ENCODE peak calls at places on chromosomes 13 and 19, in six cellular contexts. Z is GM12878, X is HCT116, L is K562, D is H1, P is HepG2. G is an unnamed sample.

GRCh38 chr13:46315491-46316075 is 71.5 kb downstream of the RUBCNL start:
- DNase-seq in P (no peak), D (no peak), L (no peak), X (no peak), Z (no peak), G (no peak)

GRCh38 chr19:46404039-46404883 is 9.1 kb downstream of the CCDC8 start:
- DNase-seq in L (peak; percentile 58), P (peak; percentile 69), Z (no peak), X (no peak), D (no peak), G (no peak)

GRCh38 chr19:6212403-6213265 is 67.1 kb downstream of the MLLT1 start:
- DNase-seq in P (no peak), Z (no peak), X (no peak), L (no peak), D (no peak), G (no peak)

GRCh38 chr19:35266904-35267817 is 1.6 kb upstream of the USF2 start:
- DNase-seq in Z (no peak), P (no peak), L (peak; percentile 67), X (no peak), D (no peak), G (no peak)

GRCh38 chr19:48537541-48537940 is 14.4 kb upstream of the SULT2B1 start:
- DNase-seq in X (no peak), Z (no peak), P (no peak), L (no peak), D (no peak), G (no peak)

GRCh38 chr13:101346942-101347728 is 69.2 kb downstream of the NALCN start:
- DNase-seq in X (no peak), D (no peak), Z (no peak), P (no peak), L (no peak), G (no peak)

GRCh38 chr19:45640849-45641273 is 1.7 kb upstream of the EML2 start:
- DNase-seq in L (peak; percentile 43), D (no peak), P (peak; percentile 13), X (peak; percentile 77), Z (no peak), G (no peak)

GRCh38 chr19:43662487-43662886 is 7.5 kb downstream of the PLAUR start:
- DNase-seq in D (no peak), L (no peak), P (peak; percentile 41), Z (no peak), X (no peak), G (no peak)

GRCh38 chr13:110680852-110681251 is 25.1 kb downstream of the CARS2 start:
- DNase-seq in X (peak; percentile 10), P (peak; percentile 41), D (no peak), Z (no peak), L (peak; percentile 43), G (no peak)

GRCh38 chr13:83450586-83450985 is 431.7 kb downstream of the SLITRK1 start:
- DNase-seq in D (no peak), Z (no peak), P (no peak), X (no peak), L (no peak), G (no peak)

GRCh38 chr19:17797397-17798201 is 2.7 kb downstream of the B3GNT3 start:
- DNase-seq in Z (no peak), D (no peak), P (peak; percentile 95), X (peak; percentile 94), L (no peak), G (peak; percentile 68)

GRCh38 chr19:7970716-7971448 is 27.4 kb upstream of the TIMM44 start:
- DNase-seq in X (peak; percentile 8), D (peak; percentile 34), L (peak; percentile 64), P (peak; percentile 47), Z (no peak), G (no peak)

GRCh38 chr19:10593820-10594637 is 6.9 kb upstream of the AP1M2 start:
- DNase-seq in D (no peak), X (no peak), L (peak; percentile 8), P (no peak), Z (peak; percentile 72), G (no peak)

GRCh38 chr19:47507031-47507430 is 7.8 kb downstream of the NAPA start:
- DNase-seq in D (no peak), L (no peak), P (no peak), X (no peak), Z (no peak), G (no peak)

GRCh38 chr19:15115080-15115479 is 7.9 kb downstream of the SYDE1 start:
- DNase-seq in D (no peak), L (no peak), Z (no peak), P (no peak), X (no peak), G (no peak)

GRCh38 chr13:107518292-107518691 is 697.0 kb downstream of the LIG4 start:
- DNase-seq in D (no peak), P (no peak), X (no peak), L (no peak), Z (no peak), G (no peak)

GRCh38 chr13:97018029-97018819 is 23.9 kb upstream of the OXGR1 start:
- DNase-seq in D (no peak), P (peak; percentile 36), X (peak; percentile 52), Z (no peak), L (peak; percentile 28), G (peak; percentile 46)

GRCh38 chr19:39398297-39398864 is 7.2 kb downstream of the MED29 start:
- DNase-seq in L (no peak), X (peak; percentile 69), Z (no peak), D (no peak), P (peak; percentile 36), G (peak; percentile 94)

GRCh38 chr13:19862511-19863313 is 737 bp downstream of the ZMYM5 start:
- DNase-seq in Z (no peak), L (peak; percentile 32), D (no peak), X (no peak), P (no peak), G (no peak)

GRCh38 chr13:28299941-28300340 is 161.6 kb downstream of the PAN3 start:
- DNase-seq in L (no peak), P (no peak), Z (no peak), X (no peak), D (no peak), G (no peak)

GRCh38 chr19:47229674-47230121 is 1.3 kb downstream of the BBC3 start:
- DNase-seq in X (no peak), Z (no peak), L (no peak), D (no peak), P (no peak), G (no peak)

GRCh38 chr19:44196772-44197171 is 15.6 kb upstream of the ZNF227 start:
- DNase-seq in Z (no peak), L (no peak), P (no peak), X (no peak), D (no peak), G (no peak)

GRCh38 chr19:15680478-15680877 is 7.6 kb downstream of the CYP4F12 start:
- DNase-seq in L (no peak), D (no peak), Z (no peak), X (no peak), P (no peak), G (no peak)

GRCh38 chr13:48009298-48009697 is 8.2 kb upstream of the SUCLA2 start:
- DNase-seq in X (no peak), L (no peak), D (no peak), P (peak; percentile 44), Z (no peak), G (no peak)

GRCh38 chr13:41061914-41062837 is 867 bp downstream of the WBP4 start:
- DNase-seq in P (no peak), L (no peak), Z (no peak), D (no peak), X (peak; percentile 48), G (no peak)

GRCh38 chr13:24784319-24784718 is 20.4 kb downstream of the RNF17 start:
- DNase-seq in D (no peak), Z (no peak), X (no peak), P (no peak), L (no peak), G (no peak)

GRCh38 chr13:23600100-23600499 is 29.9 kb downstream of the TNFRSF19 start:
- DNase-seq in D (no peak), P (no peak), X (no peak), L (no peak), Z (no peak), G (no peak)

DNA sequence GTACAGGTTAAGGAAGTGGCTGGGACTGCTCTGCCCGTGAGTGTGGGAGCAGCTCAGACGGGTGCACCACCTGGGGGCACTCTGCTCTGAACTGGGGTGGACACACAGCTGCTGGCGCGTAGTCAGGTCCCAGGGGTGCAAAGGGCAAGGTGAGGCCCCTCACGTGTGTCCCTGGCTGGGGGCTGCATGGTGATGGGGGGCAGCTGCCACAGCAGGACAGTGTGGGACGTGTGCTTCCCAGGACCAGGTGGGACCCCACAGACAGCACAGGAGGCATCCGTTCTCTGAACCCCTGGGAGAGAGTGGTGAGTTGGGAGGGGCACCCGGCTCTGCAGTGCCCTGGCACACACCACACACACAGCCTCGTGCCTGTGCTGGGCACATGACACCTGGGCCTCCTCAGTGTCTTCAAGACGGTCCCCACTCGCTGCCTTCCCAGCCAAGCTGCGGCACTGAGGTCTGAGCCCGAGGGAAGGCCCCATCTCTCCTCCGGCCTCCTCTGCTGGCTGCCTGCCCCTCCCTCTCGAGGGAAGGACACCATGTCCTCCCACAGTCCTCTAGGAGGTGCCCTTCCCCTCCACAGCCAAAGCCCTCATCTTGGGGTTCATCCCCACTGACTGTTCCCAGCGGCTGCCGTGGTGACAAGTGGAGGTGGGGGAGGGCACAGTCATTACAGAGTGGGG is 24.7 kb downstream of the CILP2 start:
- DNase-seq in Z (no peak), L (peak; percentile 38), D (no peak), P (no peak), X (no peak), G (no peak)
- TF ChIP-seq CTCF in Z (peak; percentile 41), L (peak; percentile 57), D (peak; percentile 62), P (peak; percentile 63), X (no peak), G (no peak)

GRCh38 chr13:51760592-51760991 is 43.4 kb downstream of the DHRS12 start:
- DNase-seq in D (no peak), Z (no peak), X (no peak), L (no peak), P (no peak), G (no peak)
- TF ChIP-seq SIN3A in D (no peak), Z (no peak), X (no peak), L (no peak), P (no peak), G (no peak)

GRCh38 chr13:66859078-66859477 is 371.1 kb downstream of the PCDH9 start:
- DNase-seq in Z (no peak), X (no peak), P (no peak), L (no peak), D (no peak), G (no peak)
- TF ChIP-seq CTCF in Z (no peak), X (no peak), P (no peak), L (no peak), D (no peak), G (no peak)

DNA sequence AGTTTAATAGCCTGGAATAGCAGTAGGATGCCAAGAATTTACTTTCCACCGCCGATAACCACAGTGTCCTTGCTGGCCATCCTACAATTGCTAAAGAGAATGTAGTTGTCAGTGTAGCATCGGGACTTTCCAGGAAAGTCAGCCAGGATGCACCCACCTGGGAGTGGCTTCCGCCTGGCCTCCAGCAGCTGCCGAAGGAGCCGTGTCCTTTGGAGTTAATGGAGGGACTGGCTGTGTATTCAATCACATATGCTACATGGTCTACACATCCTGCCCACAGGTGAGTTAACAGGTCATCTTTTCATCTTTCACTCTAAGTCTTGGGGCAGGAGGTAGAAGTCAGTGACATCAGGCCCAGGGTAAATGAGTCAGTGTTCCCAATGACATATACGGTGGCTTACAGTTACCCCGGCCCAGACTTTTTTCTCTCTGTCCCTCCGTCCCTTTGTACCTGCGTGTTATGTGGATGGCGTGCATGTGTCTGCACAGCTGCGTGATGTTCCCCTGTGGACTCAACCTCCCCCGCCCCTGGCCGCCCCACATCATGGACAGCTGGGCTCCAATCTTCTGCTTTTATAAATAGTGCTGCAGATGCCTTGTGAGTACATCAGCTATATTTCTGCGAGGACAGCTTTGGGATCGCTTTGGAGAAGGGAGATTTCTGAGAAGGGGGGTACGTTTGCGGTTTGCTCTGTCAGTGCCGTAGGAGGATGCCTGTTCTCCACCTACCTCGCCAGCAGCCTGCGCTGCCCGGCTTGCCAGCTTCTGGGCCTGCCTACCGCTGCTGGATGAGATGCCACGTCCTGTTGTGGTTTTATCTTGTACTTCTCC is 63.1 kb downstream of the ATP11A start:
- DNase-seq in Z (no peak), L (no peak), D (no peak), P (no peak), X (no peak), G (no peak)
- TF ChIP-seq SIN3A in Z (no peak), L (no peak), D (no peak), P (no peak), X (no peak), G (no peak)

G was measured in Panc1.